ENCODE peak calls at places on chromosomes 6 and 20, in nine cellular contexts. K is brain microvascular endothelial cell, R is cardiac fibroblast, O is AG04450, T is pancreas, A is PC-3, G is IMR-90, E is kidney, F is body of pancreas. C is an unnamed sample.

GRCh38 chr6:140319209-140319608 is 944.8 kb upstream of the CITED2 start:
- DNase-seq in E (no peak), G (peak; percentile 75), T (no peak), R (peak; percentile 58), F (no peak), K (peak; percentile 12), O (peak; percentile 38), A (peak; percentile 4), C (peak; percentile 26)

GRCh38 chr20:38706482-38706881 is 17.8 kb upstream of the SLC32A1 start:
- DNase-seq in G (no peak), K (no peak), O (no peak), A (no peak), F (no peak), T (no peak), R (no peak), E (no peak), C (no peak)

GRCh38 chr20:37294262-37294981 is 5.0 kb downstream of the MANBAL start:
- DNase-seq in O (no peak), G (peak; percentile 77), R (no peak), E (no peak), K (peak; percentile 73), A (no peak), F (no peak), T (no peak), C (no peak)

GRCh38 chr20:62133051-62133845 is 9.9 kb downstream of the PSMA7 start:
- DNase-seq in E (no peak), A (no peak), R (no peak), F (no peak), G (no peak), K (no peak), O (no peak), T (no peak), C (no peak)

GRCh38 chr6:36141091-36141490 is 10.8 kb downstream of the MAPK13 start:
- DNase-seq in A (no peak), R (no peak), F (no peak), G (no peak), O (no peak), T (no peak), E (no peak), K (no peak), C (no peak)

GRCh38 chr20:56985286-56985685 is 281.2 kb downstream of the BMP7 start:
- DNase-seq in R (no peak), G (no peak), K (no peak), E (no peak), O (no peak), F (no peak), A (peak; percentile 89), T (no peak), C (no peak)

GRCh38 chr6:32941412-32941784 is 570 bp upstream of the HLA-DMB start:
- DNase-seq in O (no peak), K (no peak), E (no peak), T (no peak), A (no peak), G (no peak), F (no peak), R (no peak), C (peak; percentile 89)

GRCh38 chr6:90420495-90420894 is 123.9 kb upstream of the BACH2 start:
- DNase-seq in A (no peak), T (no peak), E (no peak), O (no peak), F (no peak), R (no peak), K (no peak), G (no peak), C (no peak)

GRCh38 chr6:32244270-32244669 is 20.4 kb upstream of the NOTCH4 start:
- DNase-seq in R (peak; percentile 37), F (no peak), E (no peak), T (no peak), A (no peak), O (no peak), K (no peak), G (no peak), C (no peak)

GRCh38 chr6:30915591-30915946 is 1.5 kb downstream of the VARS2 start:
- DNase-seq in E (no peak), O (peak; percentile 33), T (no peak), A (peak; percentile 77), R (peak; percentile 83), G (peak; percentile 71), K (peak; percentile 36), F (peak; percentile 20), C (no peak)
- H3K4me3 ChIP-seq in E (no peak overlapping the region), O (no peak overlapping the region), T (no peak overlapping the region), A (peak overlapping the region; percentile 67), R (no peak overlapping the region), G (no peak overlapping the region), K (no peak overlapping the region), F (no peak overlapping the region), C (no peak overlapping the region)

GRCh38 chr6:168060521-168060931 is 18.5 kb downstream of the FRMD1 start:
- DNase-seq in E (no peak), O (peak; percentile 16), R (peak; percentile 88), F (peak; percentile 90), K (peak; percentile 62), A (peak; percentile 28), G (peak; percentile 43), T (peak; percentile 89), C (no peak)
- TF ChIP-seq CTCF in E (peak; percentile 62), O (peak; percentile 57), R (peak; percentile 47), F (peak; percentile 77), K (peak; percentile 72), A (peak; percentile 50), G (peak; percentile 45), T (peak; percentile 53), C (peak; percentile 81)

GRCh38 chr20:18223399-18223798 is 64.9 kb upstream of the ZNF133 start:
- DNase-seq in A (peak; percentile 43), E (no peak), G (no peak), R (no peak), O (no peak), K (no peak), T (no peak), F (no peak), C (no peak)

GRCh38 chr20:18224968-18225568 is 63.3 kb upstream of the ZNF133 start:
- DNase-seq in R (peak; percentile 76), F (peak; percentile 68), G (peak; percentile 64), K (peak; percentile 70), T (no peak), A (peak; percentile 82), O (peak; percentile 0), E (peak; percentile 77), C (peak; percentile 7)

DNA sequence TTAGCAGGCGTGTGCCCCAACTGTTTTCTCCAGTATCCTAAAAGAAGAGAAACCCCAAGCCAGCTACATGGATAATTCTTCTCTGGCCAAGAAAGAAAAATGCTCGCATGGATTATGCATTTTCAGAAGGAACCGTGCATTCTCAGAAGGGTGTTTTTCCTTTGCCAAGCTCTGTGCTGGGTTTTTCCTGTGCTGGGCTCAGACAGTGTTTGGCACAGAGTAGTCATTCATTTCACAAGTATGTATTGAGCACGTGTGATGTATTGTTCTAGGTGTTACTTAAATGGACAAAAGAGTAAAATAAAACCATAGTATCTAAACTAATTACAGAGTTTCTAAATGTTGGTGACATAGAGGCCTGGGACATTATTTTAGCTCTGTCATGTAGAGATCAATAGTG is 62.7 kb upstream of the ZNF133 start:
- DNase-seq in E (no peak), A (no peak), F (no peak), K (no peak), G (no peak), O (no peak), R (peak; percentile 58), T (no peak), C (no peak)
- H3K4me3 ChIP-seq in E (no peak overlapping the region), A (peak overlapping the region; percentile 47), F (no peak overlapping the region), K (no peak overlapping the region), G (no peak overlapping the region), O (no peak overlapping the region), R (no peak overlapping the region), T (no peak overlapping the region), C (no peak overlapping the region)

GRCh38 chr6:84764332-84765049 is at the start of gene TBX18:
- DNase-seq in E (peak; percentile 94), G (peak; percentile 88), O (peak; percentile 53), F (peak; percentile 75), R (peak; percentile 100), T (peak; percentile 79), A (no peak), K (peak; percentile 100), C (peak; percentile 76)
- TF ChIP-seq CTCF in E (no peak), G (no peak), O (no peak), F (no peak), R (no peak), T (no peak), A (no peak), K (no peak), C (peak; percentile 9)

GRCh38 chr6:72650081-72650745 is 28.3 kb downstream of the KCNQ5 start:
- DNase-seq in F (no peak), G (peak; percentile 19), A (peak; percentile 55), T (no peak), E (no peak), O (no peak), K (no peak), R (no peak), C (no peak)

GRCh38 chr6:72651191-72651590 is 29.3 kb downstream of the KCNQ5 start:
- DNase-seq in K (no peak), R (no peak), E (no peak), G (no peak), O (no peak), A (peak; percentile 37), F (no peak), T (no peak), C (no peak)

GRCh38 chr6:72646604-72647485 is 25.0 kb downstream of the KCNQ5 start:
- DNase-seq in A (peak; percentile 79), E (no peak), R (no peak), F (no peak), O (no peak), K (no peak), G (peak; percentile 15), T (no peak), C (no peak)

GRCh38 chr6:72647489-72647888 is 25.6 kb downstream of the KCNQ5 start:
- DNase-seq in A (no peak), T (no peak), R (no peak), E (no peak), F (no peak), G (no peak), O (no peak), K (no peak), C (no peak)

DNA sequence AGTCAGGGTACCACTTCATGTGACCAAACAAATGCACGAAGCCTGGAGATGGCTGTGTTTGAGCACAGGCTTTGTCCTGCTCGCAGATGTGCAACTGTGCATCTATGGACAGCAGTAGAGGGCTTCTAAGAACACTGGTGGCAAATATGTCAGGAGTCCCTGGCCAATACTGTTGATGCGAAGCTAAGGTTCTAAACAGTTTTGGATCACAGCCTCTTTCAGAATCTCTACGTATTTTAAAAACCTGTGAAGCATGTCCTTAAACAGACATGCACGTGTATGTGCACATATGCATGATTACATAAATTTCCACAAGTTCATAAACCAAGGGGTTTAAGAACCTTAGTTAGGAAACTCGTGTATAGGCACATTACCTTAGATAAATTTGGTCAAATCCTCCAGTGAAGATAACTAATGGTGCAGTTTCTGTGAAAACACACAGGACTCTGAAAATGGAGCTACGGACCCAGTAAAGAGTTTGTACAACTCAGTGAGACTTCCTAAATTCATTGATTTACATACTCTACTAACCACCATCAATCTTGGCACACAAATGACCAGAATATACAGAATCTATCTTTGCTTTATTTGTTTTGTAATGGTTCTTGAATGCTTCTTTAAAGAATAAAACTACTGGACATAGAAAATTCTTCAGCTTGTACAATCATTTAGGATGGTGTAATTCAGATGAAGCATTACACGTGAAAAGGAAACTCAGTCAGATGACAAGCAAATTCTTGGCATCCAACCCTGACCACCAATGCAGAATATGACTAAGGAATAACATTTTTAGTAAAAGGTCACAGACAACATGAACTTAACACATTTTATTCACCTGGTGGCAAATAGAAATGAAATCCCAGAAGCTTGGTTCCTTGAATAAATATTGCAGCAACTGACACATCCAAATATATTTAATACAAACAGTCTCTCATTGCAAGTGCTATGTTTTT is 27.4 kb downstream of the KCNQ5 start:
- DNase-seq in F (no peak), G (peak; percentile 83), A (peak; percentile 92), O (peak; percentile 24), T (no peak), E (no peak), K (peak; percentile 85), R (peak; percentile 78), C (peak; percentile 66)
- H3K4me3 ChIP-seq in F (no peak overlapping the region), G (no peak overlapping the region), A (no peak overlapping the region), O (no peak overlapping the region), T (no peak overlapping the region), E (no peak overlapping the region), K (no peak overlapping the region), R (no peak overlapping the region), C (no peak overlapping the region)